ENCODE peak calls at places on chromosomes 11 and 22, in eight cellular contexts. D is CD8-positive, alpha-beta memory T cell; E is Peyer's patch; W is uterus; S is ovary; C is cardiac muscle cell; J is transverse colon; V is dorsolateral prefrontal cortex. Y is an unnamed sample.
A peak's percentile ranks its signal among the peaks of the same experiment; 100 is the strongest.

GRCh38 chr11:95592455-95592854 is 197.1 kb downstream of the FAM76B start:
- DNase-seq in D (no peak), S (peak; percentile 20), C (peak; percentile 37), J (no peak), W (peak; percentile 16), E (no peak), V (no peak), Y (no peak)

GRCh38 chr11:103637250-103637649 is 399.2 kb upstream of the DDI1 start:
- DNase-seq in D (no peak), J (no peak), E (no peak), V (no peak), C (no peak), S (no peak), W (no peak), Y (no peak)

GRCh38 chr11:3674189-3674588 is 3.0 kb upstream of the CHRNA10 start:
- DNase-seq in V (no peak), E (no peak), S (no peak), W (no peak), D (no peak), C (no peak), J (no peak), Y (no peak)

GRCh38 chr22:35835998-35836691 is 118.5 kb downstream of the APOL5 start:
- DNase-seq in C (peak; percentile 57), S (peak; percentile 55), D (no peak), J (peak; percentile 38), W (peak; percentile 74), E (peak; percentile 64), V (peak; percentile 16), Y (no peak)

GRCh38 chr11:87431386-87431785 is 393.7 kb downstream of the TMEM135 start:
- DNase-seq in C (no peak), J (no peak), E (no peak), S (no peak), W (no peak), V (no peak), D (no peak), Y (no peak)

GRCh38 chr11:45435706-45436105 is 149.6 kb upstream of the SYT13 start:
- DNase-seq in D (no peak), E (no peak), C (no peak), W (no peak), J (no peak), S (no peak), V (no peak), Y (no peak)

GRCh38 chr11:61816736-61817455 is at the start of gene FADS1:
- DNase-seq in D (peak; percentile 75), V (peak; percentile 95), C (peak; percentile 99), J (peak; percentile 83), W (peak; percentile 93), S (peak; percentile 89), E (peak; percentile 89), Y (peak; percentile 97)

GRCh38 chr11:120306519-120307242 is 18.4 kb upstream of the TLCD5 start:
- DNase-seq in W (no peak), C (no peak), D (no peak), S (no peak), V (peak; percentile 25), J (peak; percentile 54), E (peak; percentile 70), Y (peak; percentile 72)

GRCh38 chr22:21602579-21602978 is 27.2 kb downstream of the YDJC start:
- DNase-seq in J (no peak), S (no peak), V (no peak), C (no peak), D (no peak), W (no peak), E (no peak), Y (no peak)

GRCh38 chr22:21598302-21598701 is 30.8 kb downstream of the UBE2L3 start:
- DNase-seq in W (no peak), S (no peak), V (no peak), J (no peak), E (no peak), D (no peak), C (no peak), Y (no peak)

GRCh38 chr22:21603973-21604372 is 25.8 kb downstream of the YDJC start:
- DNase-seq in S (no peak), C (no peak), E (no peak), W (no peak), D (no peak), J (no peak), V (no peak), Y (no peak)

GRCh38 chr22:21594865-21595452 is 27.4 kb downstream of the UBE2L3 start:
- DNase-seq in D (no peak), E (no peak), W (no peak), S (no peak), C (no peak), J (no peak), V (no peak), Y (no peak)

DNA sequence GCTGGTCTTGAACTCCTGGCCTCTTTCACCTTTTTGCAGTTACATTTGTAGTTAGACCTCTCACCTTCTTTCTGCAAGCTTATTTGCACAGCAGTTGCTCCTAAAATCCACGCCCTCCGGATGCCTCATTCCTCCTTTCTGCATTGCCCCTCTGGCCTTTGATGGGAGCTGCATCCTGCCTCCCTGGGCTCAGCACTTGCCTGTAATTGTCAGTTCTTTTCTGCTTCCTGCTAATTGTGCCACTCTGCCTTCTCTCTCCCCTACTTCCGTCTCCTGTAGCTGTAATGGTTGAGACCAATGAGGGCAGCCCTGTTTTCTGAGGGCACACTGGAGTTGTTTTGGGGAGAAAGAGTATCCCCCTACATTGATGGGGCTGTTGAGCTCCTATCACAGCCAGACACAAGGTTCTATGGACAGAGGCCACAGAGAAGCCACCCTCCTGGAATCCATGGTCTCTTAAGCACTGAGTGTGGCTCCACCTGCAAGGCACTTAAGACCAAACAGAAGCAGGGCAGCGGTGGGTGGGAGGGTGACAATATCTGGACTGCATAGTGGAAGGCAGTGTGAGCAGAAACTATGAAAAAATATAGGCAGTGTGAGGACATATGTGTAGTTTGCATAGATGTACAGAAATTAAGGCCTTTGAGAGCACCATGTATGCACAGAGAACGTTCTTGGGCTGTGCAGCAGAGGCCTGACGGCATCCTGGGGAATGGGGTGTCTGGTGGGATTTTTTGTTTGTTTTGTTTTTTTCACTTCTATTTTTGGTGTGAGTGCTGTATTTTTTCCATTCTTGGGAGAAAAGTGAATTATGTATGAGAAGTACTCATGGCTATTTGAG is 30.5 kb downstream of the YDJC start:
- DNase-seq in W (no peak), V (no peak), S (no peak), J (no peak), C (no peak), E (no peak), D (no peak), Y (no peak)
- H3K27ac ChIP-seq in W (no peak overlapping the region), V (no peak overlapping the region), S (no peak overlapping the region), J (no peak overlapping the region), C (peak overlapping the region; percentile 48), E (no peak overlapping the region), D (no peak overlapping the region), Y (no peak overlapping the region)

GRCh38 chr22:46773074-46773473 is 10.6 kb downstream of the TBC1D22A start:
- DNase-seq in E (no peak), C (no peak), W (no peak), D (no peak), S (no peak), V (no peak), J (no peak), Y (peak; percentile 55)
- H3K27ac ChIP-seq in E (peak overlapping the region; percentile 82), C (no peak overlapping the region), W (no peak overlapping the region), D (no peak overlapping the region), S (no peak overlapping the region), V (peak overlapping the region; percentile 81), J (peak overlapping the region; percentile 58), Y (no peak overlapping the region)

GRCh38 chr22:26431151-26431995 is 2.3 kb downstream of the ASPHD2 start:
- DNase-seq in C (no peak), S (no peak), D (no peak), E (no peak), W (no peak), J (no peak), V (no peak), Y (no peak)

GRCh38 chr22:26426924-26427323 is 2.1 kb upstream of the ASPHD2 start:
- DNase-seq in W (no peak), J (no peak), V (no peak), E (no peak), C (no peak), S (no peak), D (no peak), Y (no peak)

GRCh38 chr22:26429458-26430238 is 588 bp downstream of the ASPHD2 start:
- DNase-seq in D (no peak), S (no peak), J (no peak), E (peak; percentile 52), V (no peak), C (no peak), W (no peak), Y (no peak)

GRCh38 chr22:26430600-26430999 is 1.5 kb downstream of the ASPHD2 start:
- DNase-seq in C (no peak), J (no peak), V (no peak), E (no peak), D (no peak), W (no peak), S (no peak), Y (no peak)

DNA sequence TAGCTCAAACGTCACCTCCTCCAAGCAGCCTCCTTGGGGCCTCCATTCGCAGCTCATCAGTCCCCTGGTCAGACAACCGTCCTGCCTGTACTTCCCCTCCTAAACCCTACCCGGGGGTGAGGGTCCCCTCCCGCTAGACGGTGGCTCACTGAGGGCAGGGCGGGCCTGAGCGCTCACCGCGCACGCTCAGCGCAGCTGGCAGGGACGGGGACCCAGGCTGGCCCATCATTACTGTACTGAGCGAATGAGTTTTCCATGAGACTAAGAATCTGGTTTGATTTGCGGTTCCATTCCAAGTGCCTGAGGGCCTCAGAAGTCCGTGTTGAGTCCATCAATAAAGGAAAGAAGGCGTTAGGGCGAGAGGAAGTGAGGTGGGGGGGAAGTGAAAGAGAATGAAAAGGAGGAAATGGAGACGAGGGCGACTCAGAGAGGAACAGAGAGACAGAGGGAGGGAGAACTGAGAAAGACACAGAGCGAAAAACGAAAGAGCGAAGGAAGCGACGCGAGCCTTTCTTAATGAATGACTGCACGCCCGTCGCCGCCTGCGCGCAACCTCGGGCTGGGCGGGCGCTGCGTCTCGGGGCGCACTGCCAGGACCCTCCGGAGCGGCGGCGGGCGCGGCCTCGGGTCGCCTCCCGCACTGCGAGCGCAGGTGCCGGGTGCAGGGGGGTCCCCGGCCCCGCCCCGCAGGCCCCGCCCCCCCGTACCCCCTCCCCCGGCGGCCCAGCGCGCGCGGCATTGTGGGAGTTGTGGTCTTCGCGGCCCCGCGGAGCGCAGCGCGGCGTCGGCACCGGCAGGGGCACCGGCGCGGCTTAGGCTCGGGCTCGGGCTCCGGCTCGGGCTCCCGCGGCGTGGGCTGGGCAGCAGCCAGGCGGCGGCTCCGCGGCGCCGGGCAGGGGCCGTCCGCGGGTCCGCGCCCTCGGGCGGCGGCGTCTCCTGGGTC is at the start of gene ASPHD2:
- DNase-seq in W (peak; percentile 43), C (peak; percentile 73), D (peak; percentile 89), E (peak; percentile 82), V (peak; percentile 48), J (peak; percentile 69), S (peak; percentile 41), Y (peak; percentile 83)
- H3K27ac ChIP-seq in W (peak within 1 kb of the TSS; percentile 53), C (no peak within 1 kb of the TSS), D (peak within 1 kb of the TSS; percentile 95), E (peak within 1 kb of the TSS; percentile 91), V (peak within 1 kb of the TSS; percentile 71), J (peak within 1 kb of the TSS; percentile 86), S (no peak within 1 kb of the TSS), Y (peak within 1 kb of the TSS; percentile 11)

GRCh38 chr22:19848298-19849224 is 6.1 kb downstream of the GNB1L start:
- DNase-seq in E (peak; percentile 88), S (no peak), W (no peak), J (peak; percentile 77), D (no peak), V (no peak), C (no peak), Y (no peak)

GRCh38 chr22:19846620-19847344 is 7.9 kb downstream of the GNB1L start:
- DNase-seq in J (no peak), S (no peak), E (no peak), C (no peak), V (no peak), D (no peak), W (no peak), Y (no peak)

GRCh38 chr22:19845369-19845722 is 9.3 kb downstream of the GNB1L start:
- DNase-seq in D (no peak), S (no peak), W (no peak), E (no peak), V (no peak), C (no peak), J (no peak), Y (peak; percentile 46)

GRCh38 chr22:19844423-19845368 is 10.0 kb downstream of the GNB1L start:
- DNase-seq in C (no peak), E (no peak), W (peak; percentile 68), D (no peak), V (no peak), S (no peak), J (no peak), Y (peak; percentile 87)

GRCh38 chr22:19847345-19847632 is 7.4 kb downstream of the GNB1L start:
- DNase-seq in C (no peak), J (no peak), V (no peak), W (no peak), E (no peak), S (no peak), D (no peak), Y (no peak)
- H3K27ac ChIP-seq in C (no peak overlapping the region), J (no peak overlapping the region), V (no peak overlapping the region), W (no peak overlapping the region), E (no peak overlapping the region), S (no peak overlapping the region), D (no peak overlapping the region), Y (no peak overlapping the region)

Y was measured in aorta.